ENCODE peak calls at places on chromosomes 13 and 19, in four cellular contexts. T is upper lobe of left lung; K is CD8-positive, alpha-beta memory T cell; R is body of pancreas. S is an unnamed sample.

GRCh38 chr19:3029070-3029923 is at the start of gene TLE2:
- DNase-seq in T (no peak), K (no peak), R (peak; percentile 20), S (no peak)

GRCh38 chr19:35130761-35131720 is 3.8 kb downstream of the LGI4 start:
- DNase-seq in T (no peak), K (no peak), R (no peak), S (no peak)

GRCh38 chr19:7706662-7707454 is 4.9 kb upstream of the FCER2 start:
- DNase-seq in T (no peak), K (no peak), R (no peak), S (no peak)

GRCh38 chr19:13366529-13367143 is 139.6 kb downstream of the CACNA1A start:
- DNase-seq in T (no peak), K (no peak), R (no peak), S (no peak)

GRCh38 chr13:22114630-22115311 is 443.9 kb downstream of the FGF9 start:
- DNase-seq in T (peak; percentile 26), K (peak; percentile 29), R (peak; percentile 25), S (peak; percentile 16)

GRCh38 chr19:44884566-44884965 is 6.5 kb upstream of the TOMM40 start:
- DNase-seq in T (no peak), K (no peak), R (no peak), S (no peak)

GRCh38 chr19:12723643-12724426 is at the start of gene TNPO2:
- DNase-seq in T (peak; percentile 63), K (peak; percentile 23), R (peak; percentile 61), S (peak; percentile 51)

GRCh38 chr19:6678690-6679109 is 8.7 kb upstream of the TNFSF14 start:
- DNase-seq in T (no peak), K (no peak), R (no peak), S (no peak)

GRCh38 chr13:66618702-66619101 is 611.4 kb downstream of the PCDH9 start:
- DNase-seq in T (no peak), K (no peak), R (no peak), S (no peak)

GRCh38 chr13:46403851-46404731 is 17.0 kb upstream of the RUBCNL start:
- DNase-seq in T (peak; percentile 67), K (no peak), R (peak; percentile 25), S (no peak)

GRCh38 chr19:6442087-6442688 is 8.6 kb upstream of the SLC25A41 start:
- DNase-seq in T (no peak), K (no peak), R (no peak), S (no peak)

GRCh38 chr13:20460744-20461143 is 64.9 kb downstream of the CRYL1 start:
- DNase-seq in T (no peak), K (no peak), R (no peak), S (no peak)

GRCh38 chr19:17246681-17247425 is 1.1 kb upstream of the NR2F6 start:
- DNase-seq in T (no peak), K (no peak), R (peak; percentile 55), S (no peak)

GRCh38 chr13:28854657-28855056 is 34.5 kb downstream of the MTUS2 start:
- DNase-seq in T (no peak), K (no peak), R (no peak), S (no peak)

GRCh38 chr19:29074579-29074978 is 138.4 kb downstream of the UQCRFS1 start:
- DNase-seq in T (no peak), K (no peak), R (no peak), S (no peak)

GRCh38 chr13:67223024-67223423 is 7.1 kb downstream of the PCDH9 start:
- DNase-seq in T (no peak), K (no peak), R (no peak), S (no peak)

GRCh38 chr13:86581711-86582110 is 782.5 kb upstream of the SLITRK6 start:
- DNase-seq in T (no peak), K (no peak), R (no peak), S (no peak)

GRCh38 chr13:43242040-43242439 is 218.7 kb downstream of the DNAJC15 start:
- DNase-seq in T (no peak), K (no peak), R (no peak), S (no peak)

GRCh38 chr13:33072282-33072681 is 56.1 kb downstream of the KL start:
- DNase-seq in T (no peak), K (no peak), R (no peak), S (no peak)

GRCh38 chr13:36543671-36544070 is 111.4 kb downstream of the CCNA1 start:
- DNase-seq in T (no peak), K (no peak), R (no peak), S (no peak)

GRCh38 chr13:24500977-24501376 is 11.6 kb downstream of the PARP4 start:
- DNase-seq in T (no peak), K (no peak), R (no peak), S (no peak)

GRCh38 chr19:49224856-49225255 is 67.3 kb downstream of the TRPM4 start:
- DNase-seq in T (peak; percentile 42), K (no peak), R (peak; percentile 71), S (no peak)

GRCh38 chr19:18483119-18483518 is 38.8 kb downstream of the ELL start:
- DNase-seq in T (no peak), K (no peak), R (no peak), S (no peak)

GRCh38 chr19:48737360-48737998 is 2.9 kb downstream of the RASIP1 start:
- DNase-seq in T (no peak), K (no peak), R (peak; percentile 95), S (no peak)

GRCh38 chr19:4120933-4121612 is 2.8 kb downstream of the MAP2K2 start:
- DNase-seq in T (no peak), K (no peak), R (no peak), S (no peak)

GRCh38 chr19:4122480-4122879 is 1.4 kb downstream of the MAP2K2 start:
- DNase-seq in T (no peak), K (no peak), R (no peak), S (no peak)

GRCh38 chr19:4121815-4122214 is 2.1 kb downstream of the MAP2K2 start:
- DNase-seq in T (no peak), K (no peak), R (no peak), S (no peak)

GRCh38 chr19:4123615-4124568 is at the start of gene MAP2K2:
- DNase-seq in T (peak; percentile 94), K (peak; percentile 95), R (peak; percentile 94), S (peak; percentile 97)

GRCh38 chr19:4124638-4125037 is 716 bp upstream of the MAP2K2 start:
- DNase-seq in T (no peak), K (no peak), R (no peak), S (no peak)
- H3K27ac ChIP-seq in T (no peak overlapping the region), K (peak overlapping the region; percentile 65), R (peak overlapping the region; percentile 67), S (peak overlapping the region; percentile 52)

GRCh38 chr19:47183579-47183978 is 47.4 kb downstream of the BBC3 start:
- DNase-seq in T (no peak), K (no peak), R (no peak), S (no peak)
- H3K4me3 ChIP-seq in T (no peak overlapping the region), K (no peak overlapping the region), R (no peak overlapping the region), S (no peak overlapping the region)

GRCh38 chr19:11248852-11249251 is 9.4 kb downstream of the ANGPTL8 start:
- DNase-seq in T (no peak), K (no peak), R (no peak), S (no peak)

GRCh38 chr19:11247391-11247790 is 8.0 kb downstream of the ANGPTL8 start:
- DNase-seq in T (peak; percentile 52), K (no peak), R (peak; percentile 44), S (no peak)

GRCh38 chr19:11244846-11245589 is 5.6 kb downstream of the ANGPTL8 start:
- DNase-seq in T (no peak), K (no peak), R (no peak), S (no peak)

GRCh38 chr19:11247934-11248333 is 8.5 kb downstream of the ANGPTL8 start:
- DNase-seq in T (no peak), K (no peak), R (no peak), S (no peak)

GRCh38 chr19:11246941-11247340 is 7.5 kb downstream of the ANGPTL8 start:
- DNase-seq in T (no peak), K (no peak), R (no peak), S (no peak)
- H3K27ac ChIP-seq in T (peak overlapping the region; percentile 72), K (no peak overlapping the region), R (no peak overlapping the region), S (no peak overlapping the region)

GRCh38 chr19:57671124-57671895 is 2.6 kb downstream of the ZSCAN4 start:
- DNase-seq in T (no peak), K (no peak), R (no peak), S (no peak)

GRCh38 chr19:57667220-57667619 is 1.5 kb upstream of the ZSCAN4 start:
- DNase-seq in T (no peak), K (no peak), R (no peak), S (no peak)

GRCh38 chr19:57664269-57665127 is 4.2 kb upstream of the ZSCAN4 start:
- DNase-seq in T (peak; percentile 31), K (no peak), R (peak; percentile 22), S (no peak)

GRCh38 chr19:57668635-57669034 is at the start of gene ZSCAN4:
- DNase-seq in T (no peak), K (no peak), R (no peak), S (no peak)

GRCh38 chr19:57665261-57665806 is 3.4 kb upstream of the ZSCAN4 start:
- DNase-seq in T (no peak), K (no peak), R (no peak), S (no peak)
- H3K4me3 ChIP-seq in T (no peak overlapping the region), K (no peak overlapping the region), R (no peak overlapping the region), S (no peak overlapping the region)

GRCh38 chr19:726993-727956 is 18.5 kb downstream of the PALM start:
- DNase-seq in T (no peak), K (no peak), R (no peak), S (no peak)
- H3K27ac ChIP-seq in T (peak overlapping the region; percentile 91), K (no peak overlapping the region), R (peak overlapping the region; percentile 49), S (no peak overlapping the region)

DNA sequence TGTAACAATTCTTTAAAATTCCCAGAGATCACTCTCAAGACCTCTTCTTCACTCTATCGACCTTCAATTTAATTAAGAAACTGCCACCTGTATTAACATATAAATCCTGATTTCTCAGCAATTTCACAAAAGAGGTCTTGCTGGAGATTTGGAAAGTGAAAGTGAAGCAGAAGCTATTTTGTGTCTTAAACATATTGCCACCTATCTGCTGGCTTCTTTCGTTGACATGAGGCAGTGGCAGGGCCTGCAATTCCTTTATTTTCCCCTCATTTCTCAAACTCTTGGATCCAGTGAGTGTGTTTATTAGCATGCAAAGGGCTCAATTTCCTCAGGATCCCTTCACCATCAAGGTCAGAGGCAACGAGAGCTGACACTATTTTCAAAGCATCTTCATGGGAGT is 780.2 kb upstream of the SLITRK1 start:
- DNase-seq in T (no peak), K (no peak), R (no peak), S (no peak)
- H3K4me3 ChIP-seq in T (no peak overlapping the region), K (no peak overlapping the region), R (no peak overlapping the region), S (no peak overlapping the region)

GRCh38 chr13:113087923-113088690 is 17.5 kb upstream of the F7 start:
- DNase-seq in T (no peak), K (no peak), R (no peak), S (peak; percentile 1)

GRCh38 chr13:113090415-113090770 is 15.2 kb upstream of the F7 start:
- DNase-seq in T (no peak), K (no peak), R (no peak), S (no peak)

GRCh38 chr13:113089693-113090414 is 15.7 kb upstream of the F7 start:
- DNase-seq in T (no peak), K (no peak), R (no peak), S (no peak)

GRCh38 chr13:113086991-113087922 is 18.3 kb upstream of the F7 start:
- DNase-seq in T (no peak), K (no peak), R (no peak), S (no peak)

DNA sequence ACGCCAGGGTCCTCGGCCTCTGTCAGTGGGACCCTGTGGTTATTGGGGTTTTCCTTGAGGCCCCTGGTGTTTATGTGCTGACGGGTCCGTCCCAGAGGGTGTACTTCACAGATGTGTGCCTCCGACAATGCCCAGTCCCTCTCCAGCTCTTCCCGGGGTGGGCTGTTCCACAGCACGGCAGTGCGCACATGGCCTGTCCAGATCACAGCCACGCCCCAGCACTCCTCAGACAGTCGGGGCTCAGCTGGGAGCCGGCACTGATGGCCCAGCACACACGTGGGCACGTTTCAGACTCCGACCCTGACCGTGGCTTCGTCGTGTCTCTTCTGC is 16.9 kb upstream of the F7 start:
- DNase-seq in T (no peak), K (no peak), R (no peak), S (no peak)
- H3K27ac ChIP-seq in T (no peak overlapping the region), K (no peak overlapping the region), R (no peak overlapping the region), S (no peak overlapping the region)